ENCODE peak calls at places on chromosomes 12 and 14, in five cellular contexts. A, M, Q, X and D are unnamed samples.
A peak's percentile ranks its signal among the peaks of the same experiment; 100 is the strongest.

GRCh38 chr12:59737725-59738463 is 142.1 kb downstream of the SLC16A7 start:
- DNase-seq in X (no peak), M (no peak), Q (no peak), A (no peak), D (no peak)

GRCh38 chr12:31752450-31752849 is 23.6 kb upstream of the AMN1 start:
- DNase-seq in A (no peak), M (no peak), Q (no peak), X (no peak), D (no peak)

GRCh38 chr14:47626151-47627035 is 49.0 kb downstream of the MDGA2 start:
- DNase-seq in A (no peak), M (no peak), Q (no peak), X (no peak), D (no peak)

GRCh38 chr14:31510222-31510621 is 22.4 kb upstream of the GPR33 start:
- DNase-seq in A (no peak), Q (no peak), X (no peak), M (peak; percentile 48), D (peak; percentile 12)

GRCh38 chr12:42332301-42332894 is 6.4 kb downstream of the PPHLN1 start:
- DNase-seq in A (no peak), M (peak; percentile 34), X (no peak), Q (no peak), D (peak; percentile 34)

GRCh38 chr14:94157195-94157594 is 16.9 kb upstream of the PPP4R4 start:
- DNase-seq in Q (no peak), M (no peak), A (no peak), X (no peak), D (no peak)

GRCh38 chr12:81274619-81275018 is 196.7 kb downstream of the ACSS3 start:
- DNase-seq in A (no peak), X (no peak), M (no peak), Q (no peak), D (no peak)

GRCh38 chr12:47818701-47819543 is 781 bp downstream of the HDAC7 start:
- DNase-seq in Q (no peak), X (no peak), A (no peak), M (peak; percentile 50), D (peak; percentile 31)

GRCh38 chr12:122355702-122356101 is 66.8 kb downstream of the CLIP1 start:
- DNase-seq in M (no peak), X (no peak), Q (no peak), A (no peak), D (no peak)

GRCh38 chr14:100132161-100132902 is 27.1 kb downstream of the DEGS2 start:
- DNase-seq in Q (no peak), X (no peak), A (no peak), M (no peak), D (no peak)

GRCh38 chr12:58671196-58671595 is 249.1 kb downstream of the LRIG3 start:
- DNase-seq in M (no peak), X (no peak), A (no peak), Q (no peak), D (no peak)

GRCh38 chr12:24118675-24119074 is 169.2 kb upstream of the SOX5 start:
- DNase-seq in A (no peak), Q (no peak), X (no peak), M (no peak), D (no peak)

GRCh38 chr12:4506870-4507269 is 31.8 kb upstream of the RAD51AP1 start:
- DNase-seq in X (no peak), Q (peak; percentile 52), A (no peak), M (no peak), D (no peak)

GRCh38 chr12:95318071-95318545 is 100.5 kb downstream of the VEZT start:
- DNase-seq in A (no peak), M (peak; percentile 98), Q (no peak), X (no peak), D (no peak)

GRCh38 chr14:86574026-86574777 is 1044.3 kb downstream of the FLRT2 start:
- DNase-seq in A (no peak), X (no peak), Q (no peak), M (peak; percentile 0), D (no peak)

GRCh38 chr12:12887471-12887870 is 3.9 kb upstream of the GPRC5A start:
- DNase-seq in X (no peak), A (no peak), Q (no peak), M (no peak), D (no peak)

GRCh38 chr12:56206373-56207166 is 15.2 kb downstream of the RNF41 start:
- DNase-seq in M (peak; percentile 56), Q (no peak), X (no peak), A (no peak), D (peak; percentile 68)

GRCh38 chr14:75667099-75667498 is 6.1 kb downstream of the TTLL5 start:
- DNase-seq in A (no peak), X (no peak), M (no peak), Q (no peak), D (no peak)

GRCh38 chr12:65638324-65638723 is 186.0 kb upstream of the HMGA2 start:
- DNase-seq in Q (no peak), M (no peak), X (no peak), A (no peak), D (no peak)

GRCh38 chr14:65483647-65484046 is 71.1 kb downstream of the FUT8 start:
- DNase-seq in Q (no peak), A (no peak), M (no peak), X (no peak), D (no peak)

GRCh38 chr12:14619731-14620501 is 52.2 kb upstream of the PLBD1 start:
- DNase-seq in M (no peak), X (no peak), A (no peak), Q (no peak), D (no peak)
- TF ChIP-seq SUZ12 in M (no peak), X (no peak), A (no peak), Q (no peak), D (no peak)

GRCh38 chr12:115640929-115641328 is 636.6 kb downstream of the MED13L start:
- DNase-seq in A (no peak), M (no peak), X (no peak), Q (no peak), D (no peak)

GRCh38 chr12:115632323-115632722 is 645.2 kb downstream of the MED13L start:
- DNase-seq in M (no peak), X (no peak), Q (no peak), A (no peak), D (no peak)

GRCh38 chr12:115638753-115639666 is 638.5 kb downstream of the MED13L start:
- DNase-seq in M (no peak), X (no peak), A (no peak), Q (no peak), D (no peak)

GRCh38 chr12:115639667-115640012 is 637.9 kb downstream of the MED13L start:
- DNase-seq in X (no peak), M (no peak), A (no peak), Q (no peak), D (no peak)

DNA sequence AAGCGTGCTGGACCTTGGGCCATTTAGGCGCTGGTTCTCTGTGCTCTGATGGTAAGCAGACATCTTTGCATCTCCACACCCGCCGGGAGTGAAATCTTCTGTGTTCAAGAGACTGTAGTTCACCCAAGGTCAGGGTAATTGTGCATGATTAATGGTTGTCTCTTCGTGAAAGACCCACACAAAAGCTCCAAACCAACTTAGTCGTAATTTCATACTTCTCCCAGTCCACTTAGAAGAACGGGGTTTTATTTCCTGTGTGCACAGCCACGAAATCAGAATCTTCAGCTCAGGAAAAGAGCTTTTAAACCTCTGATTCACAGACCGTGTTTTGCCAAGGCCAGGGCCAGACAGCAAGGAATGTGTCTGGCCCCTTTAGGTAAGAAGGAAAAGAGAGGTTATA is 640.9 kb downstream of the MED13L start:
- DNase-seq in A (no peak), X (no peak), Q (no peak), M (no peak), D (no peak)
- TF ChIP-seq SUZ12 in A (no peak), X (no peak), Q (no peak), M (no peak), D (no peak)

GRCh38 chr12:98783420-98783819 is 138.3 kb downstream of the APAF1 start:
- DNase-seq in A (no peak), Q (no peak), M (no peak), X (no peak), D (no peak)

DNA sequence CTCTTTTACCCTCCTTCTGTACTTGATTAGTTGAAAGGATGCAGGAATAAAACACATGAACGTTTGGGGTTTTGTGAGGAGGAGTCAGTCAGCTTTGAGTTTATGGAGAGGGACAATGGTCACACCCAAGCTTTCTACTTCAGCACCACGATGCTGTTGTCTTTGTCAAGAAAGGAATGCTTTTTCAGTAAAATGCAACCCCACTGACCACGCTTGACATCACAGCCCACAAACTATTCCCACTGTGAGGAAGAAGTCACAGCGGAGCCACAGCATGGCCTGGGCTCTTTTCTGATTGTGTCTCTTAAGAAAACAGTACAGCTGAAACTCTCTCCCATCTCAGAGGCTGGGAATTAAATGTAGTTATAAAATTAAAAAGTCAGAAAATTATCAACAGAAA is 135.2 kb downstream of the APAF1 start:
- DNase-seq in M (no peak), A (no peak), X (no peak), Q (no peak), D (no peak)
- TF ChIP-seq SUZ12 in M (no peak), A (no peak), X (no peak), Q (no peak), D (no peak)

GRCh38 chr12:91215940-91216454 is 33.4 kb upstream of the DCN start:
- DNase-seq in M (no peak), A (no peak), Q (no peak), X (no peak), D (no peak)
- TF ChIP-seq SUZ12 in M (no peak), A (no peak), Q (no peak), X (no peak), D (no peak)

DNA sequence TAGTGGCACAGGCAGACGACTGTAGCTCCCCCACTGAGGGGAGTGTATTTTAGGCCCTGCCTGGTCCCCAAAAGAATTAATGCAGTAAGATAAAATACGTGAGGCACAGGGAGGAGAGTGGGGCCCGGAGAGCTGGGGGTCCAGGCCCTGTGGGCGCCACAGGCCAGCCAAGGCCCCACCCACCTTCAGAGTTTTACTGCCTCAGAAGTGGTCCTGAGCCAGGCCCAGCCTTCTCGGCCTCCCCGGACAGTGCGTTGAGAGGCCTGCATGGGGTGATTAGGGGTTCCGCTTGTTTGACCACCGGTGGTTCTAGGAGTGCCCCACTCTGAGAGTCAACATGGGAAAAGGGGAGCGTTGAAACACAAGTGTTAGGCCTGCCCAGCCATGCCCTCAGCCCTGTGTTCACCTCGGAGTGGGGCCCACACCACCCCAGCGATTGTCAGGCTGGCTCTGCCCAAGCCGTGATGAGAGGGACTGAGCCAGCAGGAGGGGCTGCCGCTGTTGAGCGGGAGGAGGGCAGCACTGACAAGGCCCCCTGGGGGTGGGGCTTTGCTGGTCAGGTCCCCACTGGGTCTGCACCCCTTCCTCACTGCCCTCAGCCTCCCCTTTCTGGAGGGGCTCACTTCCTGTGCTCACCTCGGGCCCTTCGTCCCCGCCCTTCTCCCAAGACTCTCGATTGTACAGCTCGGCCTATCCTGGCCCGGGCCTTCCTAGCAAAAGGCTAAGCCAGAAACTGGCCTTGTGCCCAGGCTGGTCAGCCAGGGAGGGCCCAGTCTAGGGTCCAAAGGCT is 4.8 kb downstream of the CKB start:
- DNase-seq in Q (no peak), M (no peak), X (no peak), A (no peak), D (no peak)
- TF ChIP-seq SUZ12 in Q (no peak), M (no peak), X (no peak), A (no peak), D (no peak)

DNA sequence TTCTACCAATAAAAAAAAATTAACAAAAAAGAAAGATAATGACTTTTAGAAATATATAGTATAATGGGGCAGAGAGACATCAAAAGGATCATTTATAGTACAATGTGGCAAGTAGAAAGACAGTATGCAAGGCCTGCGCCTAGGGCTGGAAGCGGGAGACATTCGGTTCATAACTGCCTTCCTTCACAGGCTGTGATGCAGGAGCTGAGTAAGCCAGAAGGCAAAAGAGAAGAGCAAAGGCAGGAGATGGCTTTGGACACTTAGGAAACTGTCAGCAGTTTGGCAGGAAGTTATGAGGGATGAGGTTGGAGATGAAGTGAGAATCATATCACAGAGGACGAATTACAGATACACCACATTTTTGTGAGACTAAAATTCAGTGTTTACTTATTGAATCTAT is 97.8 kb downstream of the EPS8 start:
- DNase-seq in M (no peak), Q (no peak), X (no peak), A (no peak), D (no peak)
- TF ChIP-seq SUZ12 in M (no peak), Q (no peak), X (no peak), A (no peak), D (no peak)